ENCODE peak calls at places on chromosomes 4 and X, in five cellular contexts. P is A549, T is IMR-90, X is SK-N-SH, C is HepG2. R is an unnamed sample.

GRCh38 chr4:78638324-78639172 is 87.0 kb downstream of the ANXA3 start:
- DNase-seq in P (no peak), T (no peak), X (no peak), C (no peak), R (no peak)

GRCh38 chr4:2806392-2807355 is 13.8 kb downstream of the SH3BP2 start:
- DNase-seq in P (no peak), T (peak; percentile 55), X (peak; percentile 52), C (no peak), R (no peak)

GRCh38 chr4:26786916-26787315 is 73.7 kb upstream of the STIM2 start:
- DNase-seq in P (no peak), T (no peak), X (no peak), C (no peak), R (no peak)

GRCh38 chr4:2924286-2924685 is 38.9 kb downstream of the NOP14 start:
- DNase-seq in P (no peak), T (no peak), X (no peak), C (no peak), R (no peak)

GRCh38 chr4:22203436-22204011 is 255.0 kb upstream of the KCNIP4 start:
- DNase-seq in P (no peak), T (no peak), X (no peak), C (no peak), R (no peak)

GRCh38 chr4:38422850-38423249 is 241.1 kb upstream of the KLF3 start:
- DNase-seq in P (no peak), T (no peak), X (no peak), C (no peak), R (no peak)

GRCh38 chr4:1290165-1290977 is 680 bp downstream of the MAEA start:
- DNase-seq in P (no peak), T (peak; percentile 4), X (no peak), C (no peak), R (no peak)

GRCh38 chr4:29467044-29467717 is 1253.0 kb upstream of the PCDH7 start:
- DNase-seq in P (no peak), T (peak; percentile 12), X (no peak), C (no peak), R (no peak)

GRCh38 chr4:152352215-152352614 is 183.7 kb downstream of the FBXW7 start:
- DNase-seq in P (no peak), T (no peak), X (no peak), C (no peak), R (no peak)

GRCh38 chr4:150089732-150090131 is 11.5 kb downstream of the DCLK2 start:
- DNase-seq in P (no peak), T (peak; percentile 24), X (no peak), C (no peak), R (no peak)

GRCh38 chr4:142372570-142373300 is 473.4 kb downstream of the INPP4B start:
- DNase-seq in P (no peak), T (peak; percentile 19), X (no peak), C (no peak), R (no peak)

GRCh38 chr4:40976343-40976742 is 226.6 kb downstream of the NSUN7 start:
- DNase-seq in P (peak; percentile 14), T (peak; percentile 70), X (peak; percentile 55), C (peak; percentile 57), R (peak; percentile 51)

GRCh38 chr4:15375707-15376106 is 52.1 kb upstream of the C1QTNF7 start:
- DNase-seq in P (no peak), T (no peak), X (no peak), C (no peak), R (no peak)

GRCh38 chrX:34893741-34894140 is 48.9 kb upstream of the FAM47B start:
- DNase-seq in P (no peak), T (peak; percentile 16), X (no peak), C (no peak), R (no peak)

GRCh38 chr4:141395246-141395830 is 174.6 kb downstream of the ZNF330 start:
- DNase-seq in P (no peak), T (peak; percentile 37), X (no peak), C (no peak), R (no peak)

GRCh38 chr4:8831221-8832129 is 40.2 kb downstream of the HMX1 start:
- DNase-seq in P (no peak), T (no peak), X (peak; percentile 10), C (no peak), R (no peak)

GRCh38 chr4:67234296-67234695 is 311.0 kb downstream of the CENPC start:
- DNase-seq in P (no peak), T (no peak), X (no peak), C (no peak), R (no peak)

GRCh38 chr4:111136438-111136837 is 513.6 kb upstream of the PITX2 start:
- DNase-seq in P (no peak), T (peak; percentile 59), X (no peak), C (peak; percentile 7), R (peak; percentile 31)

GRCh38 chr4:3412257-3413020 is 29.3 kb upstream of the HGFAC start:
- DNase-seq in P (no peak), T (no peak), X (no peak), C (no peak), R (no peak)

GRCh38 chrX:135384161-135384836 is 37.4 kb upstream of the SMIM10L2A start:
- DNase-seq in P (no peak), T (no peak), X (no peak), C (no peak), R (no peak)

GRCh38 chrX:66022742-66023725 is 16.8 kb downstream of the VSIG4 start:
- DNase-seq in P (no peak), T (no peak), X (no peak), C (no peak), R (no peak)

GRCh38 chr4:93147524-93148212 is 680.9 kb upstream of the ATOH1 start:
- DNase-seq in P (no peak), T (no peak), X (no peak), C (no peak), R (no peak)

GRCh38 chr4:152620218-152620617 is 59.6 kb downstream of the TMEM154 start:
- DNase-seq in P (no peak), T (no peak), X (no peak), C (no peak), R (no peak)

GRCh38 chr4:87492617-87493016 is 36.6 kb downstream of the SPARCL1 start:
- DNase-seq in P (no peak), T (no peak), X (no peak), C (no peak), R (no peak)

GRCh38 chr4:150310159-150310895 is 232.1 kb downstream of the DCLK2 start:
- DNase-seq in P (no peak), T (peak; percentile 68), X (no peak), C (no peak), R (no peak)

GRCh38 chr4:138761638-138762205 is 253.9 kb upstream of the NOCT start:
- DNase-seq in P (no peak), T (peak; percentile 30), X (no peak), C (no peak), R (no peak)

GRCh38 chr4:166197166-166197565 is 324.1 kb downstream of the TLL1 start:
- DNase-seq in P (no peak), T (no peak), X (no peak), C (no peak), R (no peak)

GRCh38 chrX:80207327-80207726 is 192.8 kb downstream of the TBX22 start:
- DNase-seq in P (no peak), T (no peak), X (no peak), C (no peak), R (no peak)

GRCh38 chr4:15381806-15382338 is 46.0 kb upstream of the C1QTNF7 start:
- DNase-seq in P (no peak), T (no peak), X (no peak), C (no peak), R (no peak)

GRCh38 chr4:78288327-78288726 is 231.2 kb downstream of the FRAS1 start:
- DNase-seq in P (no peak), T (no peak), X (no peak), C (no peak), R (no peak)

GRCh38 chr4:176538217-176538925 is 218.6 kb downstream of the SPCS3 start:
- DNase-seq in P (peak; percentile 2), T (peak; percentile 96), X (no peak), C (no peak), R (no peak)

GRCh38 chrX:140504371-140505324 is at the start of gene SOX3:
- DNase-seq in P (no peak), T (no peak), X (peak; percentile 23), C (no peak), R (no peak)

GRCh38 chr4:168917150-168917779 is 92.8 kb downstream of the CBR4 start:
- DNase-seq in P (peak; percentile 25), T (peak; percentile 54), X (peak; percentile 42), C (peak; percentile 14), R (peak; percentile 22)
- TF ChIP-seq RAD21 in P (peak; percentile 66), T (peak; percentile 50), X (peak; percentile 73), C (no peak), R (peak; percentile 76)

DNA sequence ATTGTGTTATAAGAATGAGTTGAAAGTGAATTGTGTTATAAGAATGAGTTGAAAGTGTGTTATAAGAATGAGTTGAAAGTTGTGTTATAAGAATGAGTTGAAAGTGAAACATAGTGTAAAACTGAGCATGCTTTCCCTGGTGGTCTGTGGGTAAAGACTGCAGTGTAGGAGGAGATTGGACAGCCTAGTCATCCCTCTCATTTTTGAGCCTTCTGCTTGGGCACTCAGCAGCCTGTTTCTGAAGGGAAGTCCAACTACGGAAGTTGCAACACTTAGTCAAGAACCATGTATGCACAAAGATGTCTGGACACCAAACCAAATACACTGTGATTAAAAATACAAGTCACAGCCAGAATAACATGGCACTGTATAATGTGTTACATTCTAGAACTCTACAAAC is 72.6 kb downstream of the ANK2 start:
- DNase-seq in P (no peak), T (no peak), X (no peak), C (no peak), R (no peak)
- TF ChIP-seq RAD21 in P (no peak), T (no peak), X (no peak), C (no peak), R (no peak)

GRCh38 chr4:184056877-184057276 is 151.8 kb downstream of the STOX2 start:
- DNase-seq in P (no peak), T (no peak), X (no peak), C (no peak), R (no peak)

GRCh38 chr4:184052616-184053015 is 147.5 kb downstream of the STOX2 start:
- DNase-seq in P (no peak), T (no peak), X (no peak), C (no peak), R (no peak)

GRCh38 chr4:184059099-184059498 is 154.0 kb downstream of the STOX2 start:
- DNase-seq in P (no peak), T (no peak), X (no peak), C (no peak), R (no peak)

DNA sequence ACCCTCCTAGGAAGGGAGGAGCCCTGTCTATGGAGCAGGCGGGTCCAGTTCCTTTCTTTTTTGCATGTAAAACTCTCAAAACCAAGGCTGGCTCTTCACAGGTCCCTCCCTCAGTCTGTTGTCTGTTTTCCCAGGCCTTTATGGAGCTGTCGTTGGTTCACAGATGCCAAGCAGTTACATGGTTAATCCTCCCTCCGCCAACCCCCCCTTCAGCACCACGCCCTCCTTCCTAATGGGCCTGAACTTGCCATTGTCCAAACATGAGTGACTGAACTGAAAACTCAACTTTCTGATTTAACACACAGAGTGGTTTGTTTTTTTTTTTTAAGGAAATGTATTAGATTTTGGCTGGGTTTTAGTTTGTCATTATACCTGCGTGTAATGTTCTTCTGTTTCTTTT is 148.4 kb downstream of the STOX2 start:
- DNase-seq in P (no peak), T (no peak), X (no peak), C (no peak), R (no peak)
- TF ChIP-seq RAD21 in P (no peak), T (no peak), X (no peak), C (no peak), R (no peak)

GRCh38 chrX:53357799-53358530 is 64.5 kb downstream of the SMC1A start:
- DNase-seq in P (no peak), T (peak; percentile 48), X (peak; percentile 36), C (no peak), R (no peak)

GRCh38 chrX:53354669-53355068 is 67.8 kb downstream of the SMC1A start:
- DNase-seq in P (peak; percentile 19), T (peak; percentile 28), X (no peak), C (no peak), R (no peak)

GRCh38 chrX:53356186-53356585 is 66.3 kb downstream of the SMC1A start:
- DNase-seq in P (no peak), T (no peak), X (peak; percentile 40), C (no peak), R (no peak)
- TF ChIP-seq RAD21 in P (no peak), T (no peak), X (no peak), C (no peak), R (no peak)

R was measured in HCT116.